ENCODE peak calls at places on chromosomes 3 and 15, in nine cellular contexts. Q is GM12865; T is activated T-cell treated with anti-CD3 and anti-CD28 coated beads for 24 hours; L is stimulated activated CD4-positive, alpha-beta T cell treated with anti-CD3 and anti-CD28 coated beads, Interleukin-2, amount 100 ng/mL, for 4 hours; V is NCI-H1105; J is fibroblast of lung; G is GM13976; X is effector CD4-positive, alpha-beta T cell; B is HTR-8/SVneo. E is an unnamed sample.

GRCh38 chr3:127484601-127485388 is 105.7 kb downstream of the TPRA1 start:
- DNase-seq in Q (peak), T (no peak), L (no peak), V (no peak), J (peak), G (no peak), X (no peak), B (no peak), E (no peak)

GRCh38 chr3:42873216-42873982 is 2.3 kb downstream of the CYP8B1 start:
- DNase-seq in Q (no peak), T (no peak), L (no peak), V (no peak), J (no peak), G (no peak), X (no peak), B (no peak), E (no peak)

GRCh38 chr15:65869954-65870871 is 922 bp downstream of the RAB11A start:
- DNase-seq in Q (peak), T (no peak), L (no peak), V (peak), J (peak), G (no peak), X (peak), B (peak), E (peak)

GRCh38 chr3:134623615-134624245 is 27.1 kb downstream of the KY start:
- DNase-seq in Q (no peak), T (no peak), L (no peak), V (no peak), J (no peak), G (no peak), X (no peak), B (no peak), E (no peak)

GRCh38 chr15:56295433-56295832 is 51.8 kb upstream of the RFX7 start:
- DNase-seq in Q (no peak), T (no peak), L (no peak), V (no peak), J (no peak), G (no peak), X (no peak), B (no peak), E (no peak)

GRCh38 chr3:4601926-4602325 is 108.8 kb downstream of the ITPR1 start:
- DNase-seq in Q (no peak), T (no peak), L (no peak), V (no peak), J (no peak), G (no peak), X (no peak), B (no peak), E (no peak)

GRCh38 chr15:60525640-60526039 is 46.7 kb upstream of the ICE2 start:
- DNase-seq in Q (no peak), T (no peak), L (no peak), V (no peak), J (no peak), G (no peak), X (no peak), B (no peak), E (no peak)

GRCh38 chr15:99702895-99703602 is 30.2 kb downstream of the LYSMD4 start:
- DNase-seq in Q (no peak), T (no peak), L (no peak), V (no peak), J (peak), G (no peak), X (no peak), B (no peak), E (no peak)

GRCh38 chr3:148309390-148310035 is 388.2 kb upstream of the AGTR1 start:
- DNase-seq in Q (peak), T (no peak), L (no peak), V (peak), J (peak), G (no peak), X (no peak), B (peak), E (no peak)

GRCh38 chr3:150407818-150408231 is 273 bp upstream of the TSC22D2 start:
- DNase-seq in Q (no peak), T (no peak), L (peak), V (no peak), J (no peak), G (no peak), X (no peak), B (no peak), E (no peak)

GRCh38 chr3:42061042-42061710 is 30.0 kb upstream of the TRAK1 start:
- DNase-seq in Q (no peak), T (no peak), L (no peak), V (no peak), J (no peak), G (no peak), X (no peak), B (no peak), E (no peak)

GRCh38 chr15:40785158-40785557 is 15.4 kb downstream of the C15orf62 start:
- DNase-seq in Q (no peak), T (no peak), L (no peak), V (no peak), J (no peak), G (no peak), X (no peak), B (no peak), E (no peak)

GRCh38 chr3:56491566-56491965 is 23.3 kb upstream of the ERC2 start:
- DNase-seq in Q (no peak), T (no peak), L (no peak), V (no peak), J (no peak), G (no peak), X (no peak), B (no peak), E (no peak)

GRCh38 chr3:193821272-193821671 is 228.3 kb downstream of the OPA1 start:
- DNase-seq in Q (no peak), T (no peak), L (no peak), V (no peak), J (no peak), G (no peak), X (no peak), B (no peak), E (no peak)

GRCh38 chr15:41992803-41993190 is 20.4 kb upstream of the EHD4 start:
- DNase-seq in Q (no peak), T (no peak), L (no peak), V (no peak), J (no peak), G (no peak), X (no peak), B (no peak), E (no peak)

GRCh38 chr15:69015591-69015990 is 1.1 kb downstream of the NOX5 start:
- DNase-seq in Q (no peak), T (no peak), L (no peak), V (no peak), J (no peak), G (no peak), X (no peak), B (no peak), E (no peak)

GRCh38 chr3:125061646-125062045 is 5.8 kb upstream of the HEG1 start:
- DNase-seq in Q (no peak), T (no peak), L (no peak), V (no peak), J (no peak), G (no peak), X (no peak), B (no peak), E (no peak)

GRCh38 chr3:131239250-131239649 is 142.3 kb upstream of the NUDT16 start:
- DNase-seq in Q (no peak), T (no peak), L (no peak), V (no peak), J (no peak), G (no peak), X (no peak), B (no peak), E (no peak)

GRCh38 chr3:98482717-98483482 is 14.6 kb upstream of the OR5K2 start:
- DNase-seq in Q (peak), T (no peak), L (no peak), V (no peak), J (no peak), G (no peak), X (no peak), B (no peak), E (no peak)

GRCh38 chr3:15647629-15648167 is 46.2 kb downstream of the BTD start:
- DNase-seq in Q (peak), T (peak), L (peak), V (no peak), J (peak), G (peak), X (no peak), B (peak), E (peak)

GRCh38 chr3:186825294-186825821 is 17.2 kb upstream of the ADIPOQ start:
- DNase-seq in Q (peak), T (peak), L (no peak), V (no peak), J (peak), G (no peak), X (peak), B (no peak), E (peak)

GRCh38 chr3:78838362-78838761 is 929.4 kb downstream of the ROBO1 start:
- DNase-seq in Q (peak), T (no peak), L (no peak), V (no peak), J (no peak), G (no peak), X (no peak), B (no peak), E (no peak)

GRCh38 chr15:67064607-67065530 is 533 bp upstream of the SMAD3 start:
- DNase-seq in Q (peak), T (no peak), L (no peak), V (no peak), J (peak), G (peak), X (peak), B (no peak), E (no peak)